ENCODE peak calls at places on chromosomes 3 and 15, in five cellular contexts. K is CD8-positive, alpha-beta T cell; X is suprapubic skin; L is fibroblast of lung; W is vagina. H is an unnamed sample.

GRCh38 chr15:70342554-70343548 is 245.1 kb upstream of the TLE3 start:
- DNase-seq in K (peak; percentile 25), X (no peak), L (no peak), W (peak; percentile 81), H (no peak)

GRCh38 chr3:176785207-176785606 is 412.1 kb downstream of the TBL1XR1 start:
- DNase-seq in K (no peak), X (no peak), L (no peak), W (no peak), H (no peak)

GRCh38 chr3:39349080-39349479 is 19.6 kb downstream of the CCR8 start:
- DNase-seq in K (no peak), X (no peak), L (no peak), W (peak; percentile 56), H (no peak)

GRCh38 chr3:149898771-149899170 is 71.9 kb downstream of the PFN2 start:
- DNase-seq in K (no peak), X (no peak), L (peak; percentile 75), W (no peak), H (peak; percentile 70)

GRCh38 chr3:32571192-32571485 is 481 bp upstream of the DYNC1LI1 start:
- DNase-seq in K (no peak), X (no peak), L (no peak), W (no peak), H (no peak)

GRCh38 chr15:82944840-82945239 is 7.7 kb downstream of the HOMER2 start:
- DNase-seq in K (no peak), X (no peak), L (no peak), W (no peak), H (no peak)

GRCh38 chr15:65747265-65747664 is 44.8 kb downstream of the DENND4A start:
- DNase-seq in K (no peak), X (no peak), L (no peak), W (no peak), H (no peak)

GRCh38 chr3:54185740-54186139 is 63.4 kb downstream of the CACNA2D3 start:
- DNase-seq in K (no peak), X (no peak), L (no peak), W (no peak), H (no peak)

DNA sequence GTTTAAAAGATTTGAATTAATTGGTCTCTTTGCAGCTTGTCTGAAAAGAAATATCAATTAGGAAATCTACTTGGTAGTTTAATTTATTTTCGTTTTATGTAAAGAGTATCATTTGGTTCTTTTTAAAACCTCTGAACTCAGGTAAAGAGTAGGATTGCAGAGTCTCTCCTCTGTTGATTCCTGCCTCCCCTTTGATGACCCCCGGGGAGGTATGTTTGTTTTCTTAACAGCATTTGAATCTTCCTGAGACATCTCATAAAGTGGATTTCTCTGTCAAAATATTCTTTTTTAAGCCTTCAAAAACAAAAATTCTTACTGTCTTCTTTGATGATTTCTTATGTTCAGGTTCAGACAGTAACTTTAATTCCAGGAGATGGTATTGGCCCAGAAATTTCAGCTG is 8.0 kb downstream of the IDH3A start:
- DNase-seq in K (no peak), X (no peak), L (no peak), W (no peak), H (no peak)
- H3K27me3 ChIP-seq in K (no peaks in the 10 kb centered on the region), X (no peaks in the 10 kb centered on the region), L (no peaks in the 10 kb centered on the region), W (no peaks in the 10 kb centered on the region), H (no peaks in the 10 kb centered on the region)

DNA sequence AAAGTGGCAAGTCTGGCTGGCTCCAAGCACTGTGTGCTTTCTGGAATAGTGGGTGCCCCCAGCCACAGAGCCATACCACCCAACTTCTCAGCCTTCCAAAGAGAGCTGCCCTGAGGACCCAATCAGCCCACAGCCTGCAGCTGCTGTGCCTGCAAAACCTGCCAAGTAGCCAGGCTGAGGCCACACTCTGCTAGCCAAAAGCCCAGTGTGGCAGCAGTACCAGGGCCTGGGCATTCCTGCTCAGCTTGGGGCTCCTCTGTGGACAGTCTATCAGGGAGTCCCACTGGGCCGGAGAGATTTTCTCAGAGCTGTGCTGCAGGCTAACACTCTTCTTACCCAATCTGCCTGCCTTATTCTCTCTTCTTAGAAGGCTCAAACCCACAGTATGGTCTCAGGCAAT is 136.5 kb downstream of the TPRA1 start:
- DNase-seq in K (no peak), X (peak; percentile 40), L (no peak), W (no peak), H (no peak)
- H3K27me3 ChIP-seq in K (peaks cover 9% of the 10 kb centered on the region), X (peaks cover 69% of the 10 kb centered on the region), L (peaks cover 11% of the 10 kb centered on the region), W (peaks cover 11% of the 10 kb centered on the region), H (peaks cover 62% of the 10 kb centered on the region)

DNA sequence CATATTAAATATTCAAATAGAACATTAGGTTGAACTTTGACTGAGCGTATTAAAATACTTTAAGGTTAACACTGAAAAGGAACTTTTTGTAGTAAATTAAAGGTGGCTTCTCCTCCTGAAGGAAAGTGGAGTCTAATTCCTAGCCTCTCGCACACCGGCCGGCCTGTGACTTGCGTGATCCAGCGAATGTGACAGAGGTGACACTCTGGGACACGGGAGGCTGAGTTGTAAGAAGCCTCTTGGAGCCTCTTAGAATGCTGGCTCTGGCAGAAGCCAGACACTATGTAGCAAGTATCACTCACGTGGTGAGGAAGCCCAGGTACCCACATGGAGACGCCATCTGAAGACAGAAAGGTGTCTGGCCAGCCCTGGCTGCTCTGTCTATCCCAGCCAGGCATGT is 64.9 kb upstream of the NSMCE3 start:
- DNase-seq in K (no peak), X (no peak), L (no peak), W (no peak), H (no peak)
- H3K27me3 ChIP-seq in K (no peaks in the 10 kb centered on the region), X (no peaks in the 10 kb centered on the region), L (no peaks in the 10 kb centered on the region), W (no peaks in the 10 kb centered on the region), H (peaks cover 16% of the 10 kb centered on the region)

GRCh38 chr3:123481722-123482457 is 33.0 kb upstream of the ADCY5 start:
- DNase-seq in K (no peak), X (no peak), L (no peak), W (no peak), H (no peak)
- H3K27me3 ChIP-seq in K (no peaks in the 10 kb centered on the region), X (no peaks in the 10 kb centered on the region), L (peaks cover 16% of the 10 kb centered on the region), W (no peaks in the 10 kb centered on the region), H (peaks cover 25% of the 10 kb centered on the region)

GRCh38 chr15:76332796-76333195 is 3.8 kb upstream of the ISL2 start:
- DNase-seq in K (no peak), X (no peak), L (no peak), W (no peak), H (no peak)

GRCh38 chr15:76334438-76335004 is 2.1 kb upstream of the ISL2 start:
- DNase-seq in K (no peak), X (no peak), L (no peak), W (peak; percentile 58), H (no peak)

GRCh38 chr15:76333309-76333708 is 3.3 kb upstream of the ISL2 start:
- DNase-seq in K (no peak), X (no peak), L (no peak), W (no peak), H (no peak)

GRCh38 chr15:76335129-76335850 is 1.3 kb upstream of the ISL2 start:
- DNase-seq in K (no peak), X (no peak), L (peak; percentile 26), W (peak; percentile 78), H (no peak)

GRCh38 chr15:76333720-76334437 is 2.7 kb upstream of the ISL2 start:
- DNase-seq in K (no peak), X (no peak), L (no peak), W (peak; percentile 83), H (no peak)
- H3K27me3 ChIP-seq in K (peaks cover 40% of the 10 kb centered on the region), X (peaks cover 72% of the 10 kb centered on the region), L (peaks cover 50% of the 10 kb centered on the region), W (peaks cover 4% of the 10 kb centered on the region), H (peaks cover 76% of the 10 kb centered on the region)

DNA sequence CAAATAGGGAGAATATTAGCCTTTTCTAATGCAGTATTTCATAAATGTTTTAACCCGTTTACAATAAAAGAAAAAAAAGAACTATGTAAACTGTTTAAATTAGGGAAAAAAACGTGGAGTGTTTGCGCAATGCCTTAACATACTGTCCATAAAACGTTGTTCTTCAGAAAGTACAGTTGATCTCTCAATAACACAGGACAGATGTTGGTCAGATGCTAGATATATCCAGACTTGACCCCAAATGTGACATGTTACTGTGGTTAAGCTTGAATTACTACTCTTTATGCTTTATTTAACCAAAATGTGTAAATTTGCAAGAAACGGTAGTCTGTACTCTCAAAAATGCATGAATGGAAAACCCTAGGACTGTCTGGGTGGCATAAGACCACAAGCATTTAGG is 110.3 kb downstream of the PLOD2 start:
- DNase-seq in K (no peak), X (no peak), L (peak; percentile 75), W (no peak), H (peak; percentile 89)
- H3K27me3 ChIP-seq in K (no peaks in the 10 kb centered on the region), X (no peaks in the 10 kb centered on the region), L (no peaks in the 10 kb centered on the region), W (no peaks in the 10 kb centered on the region), H (no peaks in the 10 kb centered on the region)